ENCODE peak calls at places on chromosomes 5 and 9, in five cellular contexts. Q is neuronal stem cell, A is SK-N-SH, O is body of pancreas, K is spleen. V is an unnamed sample.

GRCh38 chr5:181176258-181176952 is 28.6 kb downstream of the TRIM7 start:
- DNase-seq in K (no peak), Q (no peak), A (no peak), O (no peak), V (no peak)

GRCh38 chr9:115939065-115939765 is 214.4 kb upstream of the PAPPA start:
- DNase-seq in O (no peak), Q (no peak), K (no peak), A (no peak), V (no peak)

GRCh38 chr5:6527749-6528455 is 79.2 kb downstream of the UBE2QL1 start:
- DNase-seq in A (no peak), O (no peak), K (no peak), Q (no peak), V (no peak)

GRCh38 chr9:81563739-81564138 is 125.6 kb downstream of the TLE1 start:
- DNase-seq in K (no peak), A (no peak), O (no peak), Q (no peak), V (no peak)

GRCh38 chr9:133476531-133476930 is 2.4 kb downstream of the SLC2A6 start:
- DNase-seq in A (no peak), O (no peak), K (no peak), Q (no peak), V (no peak)

GRCh38 chr5:109105631-109106267 is 304.0 kb downstream of the PJA2 start:
- DNase-seq in Q (no peak), K (no peak), A (peak), O (no peak), V (no peak)

GRCh38 chr5:35369965-35370790 is 139.9 kb upstream of the PRLR start:
- DNase-seq in O (no peak), K (no peak), A (peak), Q (peak), V (no peak)

GRCh38 chr5:59503223-59503622 is 390.3 kb downstream of the PDE4D start:
- DNase-seq in O (no peak), A (peak), Q (no peak), K (no peak), V (no peak)

GRCh38 chr5:24862117-24862516 is 217.3 kb upstream of the CDH10 start:
- DNase-seq in Q (no peak), K (no peak), A (no peak), O (no peak), V (no peak)

GRCh38 chr5:78399115-78399514 is 38.7 kb downstream of the SCAMP1 start:
- DNase-seq in K (no peak), O (no peak), A (no peak), Q (no peak), V (no peak)

GRCh38 chr9:134494905-134495304 is 146.7 kb upstream of the COL5A1 start:
- DNase-seq in O (peak), Q (no peak), K (peak), A (no peak), V (no peak)

GRCh38 chr5:102815084-102815483 is 60.0 kb downstream of the PAM start:
- DNase-seq in O (no peak), Q (no peak), A (no peak), K (no peak), V (no peak)

GRCh38 chr5:123098767-123099513 is 9.9 kb downstream of the PRDM6 start:
- DNase-seq in A (peak), O (no peak), K (no peak), Q (no peak), V (no peak)

GRCh38 chr9:3525088-3525835 is 539 bp downstream of the RFX3 start:
- DNase-seq in A (peak), O (no peak), Q (no peak), K (peak), V (peak)

GRCh38 chr9:136799854-136800657 is 3.9 kb downstream of the CCDC183 start:
- DNase-seq in A (peak), K (peak), O (peak), Q (peak), V (no peak)

GRCh38 chr5:15286659-15287058 is 213.3 kb upstream of the FBXL7 start:
- DNase-seq in A (peak), Q (no peak), O (no peak), K (no peak), V (no peak)

GRCh38 chr5:1141827-1142226 is 30.0 kb upstream of the SLC12A7 start:
- DNase-seq in A (no peak), Q (no peak), K (no peak), O (no peak), V (no peak)

GRCh38 chr5:54676466-54676865 is 158.9 kb downstream of the SNX18 start:
- DNase-seq in K (no peak), A (no peak), Q (no peak), O (no peak), V (no peak)

GRCh38 chr5:73820321-73820720 is 194.3 kb downstream of the ARHGEF28 start:
- DNase-seq in K (no peak), Q (no peak), A (no peak), O (no peak), V (no peak)

GRCh38 chr9:109861918-109862317 is 81.9 kb downstream of the PALM2AKAP2 start:
- DNase-seq in Q (no peak), A (no peak), K (no peak), O (no peak), V (no peak)

GRCh38 chr5:172049226-172049796 is 42.9 kb upstream of the FBXW11 start:
- DNase-seq in Q (no peak), K (peak), O (no peak), A (no peak), V (no peak)

GRCh38 chr9:128094950-128095544 is 27.0 kb downstream of the SLC25A25 start:
- DNase-seq in O (no peak), K (peak), Q (no peak), A (no peak), V (no peak)

GRCh38 chr9:137211532-137211931 is 6.0 kb downstream of the NDOR1 start:
- DNase-seq in K (no peak), Q (no peak), A (no peak), O (no peak), V (no peak)

GRCh38 chr5:78717674-78718073 is 69.1 kb upstream of the LHFPL2 start:
- DNase-seq in K (no peak), A (no peak), O (no peak), Q (no peak), V (no peak)

GRCh38 chr5:95178046-95178651 is 106.7 kb downstream of the MCTP1 start:
- DNase-seq in K (no peak), A (no peak), Q (peak), O (no peak), V (no peak)

GRCh38 chr9:8660383-8660782 is 860.8 kb upstream of the DMAC1 start:
- DNase-seq in O (peak), A (no peak), Q (no peak), K (no peak), V (peak)

GRCh38 chr9:130908129-130908877 is 11.7 kb upstream of the QRFP start:
- DNase-seq in Q (no peak), A (peak), K (no peak), O (no peak), V (no peak)

GRCh38 chr5:181190711-181191525 is 14.1 kb downstream of the TRIM7 start:
- DNase-seq in O (peak), Q (peak), A (peak), K (peak), V (no peak)

GRCh38 chr5:16548812-16549211 is 68.0 kb downstream of the RETREG1 start:
- DNase-seq in Q (no peak), O (no peak), A (no peak), K (no peak), V (no peak)
- H3K27ac ChIP-seq in Q (no peak), O (peak), A (no peak), K (no peak), V (peak)

GRCh38 chr9:86695904-86696424 is 251.3 kb downstream of the GAS1 start:
- DNase-seq in A (no peak), O (no peak), K (no peak), Q (no peak), V (no peak)
- H3K27ac ChIP-seq in A (peak), O (no peak), K (no peak), Q (no peak), V (no peak)

GRCh38 chr5:173274771-173275170 is 39.8 kb upstream of the NKX2-5 start:
- DNase-seq in O (no peak), K (no peak), A (no peak), Q (no peak), V (no peak)
- H3K27ac ChIP-seq in O (no peak), K (no peak), A (no peak), Q (no peak), V (no peak)

DNA sequence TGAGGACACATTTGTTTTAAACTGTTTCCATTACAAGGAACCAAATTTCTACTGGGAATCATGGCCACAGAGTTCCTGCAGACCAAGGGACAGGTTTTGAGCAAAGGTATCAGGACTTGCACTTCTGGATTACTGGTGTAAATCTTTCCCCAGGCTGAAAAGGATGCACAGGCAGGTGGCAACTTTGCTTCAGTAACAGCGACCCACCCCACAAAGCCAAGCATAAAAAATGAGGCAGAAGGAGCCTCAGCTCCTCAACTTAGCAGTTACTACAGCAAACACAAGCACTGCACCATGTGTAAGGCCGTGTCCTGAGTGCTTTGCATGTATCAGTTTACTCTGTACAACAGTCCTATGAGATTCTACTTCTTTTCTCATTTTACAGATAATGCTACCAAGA is 251.9 kb downstream of the EBF1 start:
- DNase-seq in A (no peak), Q (no peak), O (no peak), K (no peak), V (no peak)
- H3K27ac ChIP-seq in A (no peak), Q (no peak), O (no peak), K (peak), V (no peak)

DNA sequence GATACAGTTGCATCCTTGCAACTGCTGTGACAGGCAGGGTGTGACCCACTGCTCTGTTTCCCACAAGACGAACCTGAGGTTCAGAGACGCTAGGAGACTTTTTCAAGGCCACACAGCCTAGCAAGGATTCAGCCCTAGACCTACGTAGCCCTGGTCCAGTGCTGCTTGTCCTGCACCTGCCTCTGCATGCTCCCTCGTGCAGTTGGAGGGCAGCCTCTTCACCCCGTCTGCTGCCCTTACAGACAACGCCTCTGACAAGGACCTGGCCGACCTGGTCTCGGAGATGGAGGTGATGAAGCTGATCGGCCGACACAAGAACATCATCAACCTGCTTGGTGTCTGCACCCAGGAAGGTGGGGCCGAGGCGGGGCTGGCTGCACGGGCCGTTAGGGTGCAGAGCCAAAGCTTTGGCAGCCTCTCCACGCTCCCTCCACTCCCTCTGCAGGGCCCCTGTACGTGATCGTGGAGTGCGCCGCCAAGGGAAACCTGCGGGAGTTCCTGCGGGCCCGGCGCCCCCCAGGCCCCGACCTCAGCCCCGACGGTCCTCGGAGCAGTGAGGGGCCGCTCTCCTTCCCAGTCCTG is 8.5 kb downstream of the FGFR4 start:
- DNase-seq in O (no peak), K (no peak), Q (no peak), A (no peak), V (no peak)
- H3K27ac ChIP-seq in O (peak), K (peak), Q (peak), A (no peak), V (no peak)

DNA sequence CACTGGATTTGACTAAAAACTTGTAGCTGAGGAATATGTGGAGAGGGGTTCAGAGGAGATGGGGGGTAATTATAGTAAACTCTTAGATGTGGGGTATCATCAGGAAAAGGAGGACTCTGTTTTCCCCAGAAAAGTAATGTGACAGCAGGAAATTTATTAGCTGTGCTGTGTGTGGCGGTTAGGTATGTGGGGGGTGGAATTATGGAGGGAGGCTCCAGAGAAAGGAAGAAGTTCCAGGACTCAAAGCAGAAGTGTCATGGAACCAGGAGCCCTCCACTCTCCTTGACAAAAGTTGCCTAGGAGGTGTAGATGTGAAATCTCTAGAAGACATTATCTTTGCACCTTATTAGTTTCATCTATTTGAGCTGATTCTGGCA is 18.0 kb downstream of the NR2F1 start:
- DNase-seq in O (no peak), A (peak), Q (no peak), K (no peak), V (no peak)
- H3K27ac ChIP-seq in O (no peak), A (peak), Q (no peak), K (no peak), V (no peak)

GRCh38 chr5:112668911-112669310 is 68.8 kb upstream of the APC start:
- DNase-seq in K (no peak), O (no peak), Q (no peak), A (no peak), V (no peak)
- H3K27ac ChIP-seq in K (no peak), O (no peak), Q (no peak), A (no peak), V (no peak)

DNA sequence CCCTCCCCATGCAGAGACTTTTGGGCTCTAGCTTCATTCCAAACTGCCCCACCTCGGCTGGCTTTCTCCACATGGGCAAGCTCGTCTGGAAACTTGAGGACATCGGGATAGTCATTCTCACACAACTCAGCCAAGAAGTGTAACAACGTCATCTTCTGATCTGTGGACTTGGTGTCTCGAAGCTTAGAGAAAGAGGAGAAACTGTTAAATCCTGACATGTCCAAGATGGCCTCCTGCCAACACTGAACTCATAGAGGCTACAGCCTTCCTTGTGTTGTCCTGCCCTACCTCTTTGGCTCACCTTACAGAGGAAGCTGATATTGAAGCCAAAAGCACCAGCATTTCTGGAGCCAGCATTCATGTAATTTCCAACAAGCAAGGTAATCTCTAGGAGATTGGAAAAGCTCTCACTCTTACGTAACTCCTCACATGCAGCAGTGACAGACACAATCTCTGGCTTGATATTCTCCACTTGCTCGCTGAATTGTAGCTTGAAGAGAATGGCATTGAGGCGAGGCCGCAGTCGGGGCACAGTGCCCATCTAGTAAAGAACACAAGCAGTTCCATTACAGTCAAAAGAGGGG is 39.6 kb downstream of the PCDHGC5 start:
- DNase-seq in O (peak), Q (no peak), K (no peak), A (no peak), V (no peak)
- H3K27ac ChIP-seq in O (peak), Q (no peak), K (peak), A (peak), V (no peak)